ENCODE peak calls at places on chromosomes 6 and 20, in five cellular contexts. One of them, this sample, is unnamed. For H3K27me3, the result is how much of the 10 kb centered on the place peaks cover.

GRCh38 chr6:170043150-170043819 is 247.6 kb downstream of the DLL1 start:
- DNase-seq in GM23248: no peak
- DNase-seq in CD4-positive, CD25-positive, alpha-beta regulatory T cell: no peak
- DNase-seq in right cardiac atrium: no peak
- DNase-seq in hepatocyte: no peak
- DNase-seq in this sample: no peak

GRCh38 chr6:87608802-87609201 is 18.9 kb downstream of the ORC3 start:
- DNase-seq in GM23248: no peak
- DNase-seq in CD4-positive, CD25-positive, alpha-beta regulatory T cell: no peak
- DNase-seq in right cardiac atrium: no peak
- DNase-seq in hepatocyte: no peak
- DNase-seq in this sample: no peak

GRCh38 chr6:151993364-151993763 is 185.9 kb downstream of the ESR1 start:
- DNase-seq in GM23248: no peak
- DNase-seq in CD4-positive, CD25-positive, alpha-beta regulatory T cell: no peak
- DNase-seq in right cardiac atrium: no peak
- DNase-seq in hepatocyte: no peak
- DNase-seq in this sample: no peak

GRCh38 chr20:38426006-38426405 is 9.1 kb downstream of the SNHG17 start:
- DNase-seq in GM23248: peak
- DNase-seq in CD4-positive, CD25-positive, alpha-beta regulatory T cell: no peak
- DNase-seq in right cardiac atrium: no peak
- DNase-seq in hepatocyte: peak
- DNase-seq in this sample: no peak

GRCh38 chr20:64150756-64151633 is 13.3 kb upstream of the MYT1 start:
- DNase-seq in GM23248: no peak
- DNase-seq in CD4-positive, CD25-positive, alpha-beta regulatory T cell: no peak
- DNase-seq in right cardiac atrium: peak
- DNase-seq in hepatocyte: no peak
- DNase-seq in this sample: no peak

GRCh38 chr6:32298632-32299336 is 72.9 kb downstream of the TSBP1 start:
- DNase-seq in GM23248: peak
- DNase-seq in CD4-positive, CD25-positive, alpha-beta regulatory T cell: no peak
- DNase-seq in right cardiac atrium: no peak
- DNase-seq in hepatocyte: no peak
- DNase-seq in this sample: no peak

GRCh38 chr6:170128346-170128745 is 162.5 kb downstream of the DLL1 start:
- DNase-seq in GM23248: no peak
- DNase-seq in CD4-positive, CD25-positive, alpha-beta regulatory T cell: no peak
- DNase-seq in right cardiac atrium: peak
- DNase-seq in hepatocyte: peak
- DNase-seq in this sample: no peak

GRCh38 chr6:97524846-97525245 is 241.8 kb upstream of the MMS22L start:
- DNase-seq in GM23248: peak
- DNase-seq in CD4-positive, CD25-positive, alpha-beta regulatory T cell: no peak
- DNase-seq in right cardiac atrium: no peak
- DNase-seq in hepatocyte: no peak
- DNase-seq in this sample: no peak

GRCh38 chr6:46513533-46513932 is 22.3 kb upstream of the RCAN2 start:
- DNase-seq in GM23248: no peak
- DNase-seq in CD4-positive, CD25-positive, alpha-beta regulatory T cell: no peak
- DNase-seq in right cardiac atrium: no peak
- DNase-seq in hepatocyte: no peak
- DNase-seq in this sample: no peak

GRCh38 chr6:14506656-14507242 is 389.2 kb downstream of the CD83 start:
- DNase-seq in GM23248: no peak
- DNase-seq in CD4-positive, CD25-positive, alpha-beta regulatory T cell: no peak
- DNase-seq in right cardiac atrium: no peak
- DNase-seq in hepatocyte: no peak
- DNase-seq in this sample: no peak

GRCh38 chr20:2538931-2539330 is 2.6 kb downstream of the TMC2 start:
- DNase-seq in GM23248: no peak
- DNase-seq in CD4-positive, CD25-positive, alpha-beta regulatory T cell: no peak
- DNase-seq in right cardiac atrium: no peak
- DNase-seq in hepatocyte: no peak
- DNase-seq in this sample: no peak

GRCh38 chr6:107491059-107491609 is 1.2 kb downstream of the SOBP start:
- DNase-seq in GM23248: peak
- DNase-seq in CD4-positive, CD25-positive, alpha-beta regulatory T cell: peak
- DNase-seq in right cardiac atrium: peak
- DNase-seq in hepatocyte: peak
- DNase-seq in this sample: peak

GRCh38 chr20:43766917-43767316 is 40.1 kb upstream of the GTSF1L start:
- DNase-seq in GM23248: no peak
- DNase-seq in CD4-positive, CD25-positive, alpha-beta regulatory T cell: no peak
- DNase-seq in right cardiac atrium: no peak
- DNase-seq in hepatocyte: no peak
- DNase-seq in this sample: no peak
- H3K27me3 ChIP-seq in GM23248: under half
- H3K27me3 ChIP-seq in CD4-positive, CD25-positive, alpha-beta regulatory T cell: under half
- H3K27me3 ChIP-seq in right cardiac atrium: under half
- H3K27me3 ChIP-seq in hepatocyte: under half
- H3K27me3 ChIP-seq in this sample: under half

DNA sequence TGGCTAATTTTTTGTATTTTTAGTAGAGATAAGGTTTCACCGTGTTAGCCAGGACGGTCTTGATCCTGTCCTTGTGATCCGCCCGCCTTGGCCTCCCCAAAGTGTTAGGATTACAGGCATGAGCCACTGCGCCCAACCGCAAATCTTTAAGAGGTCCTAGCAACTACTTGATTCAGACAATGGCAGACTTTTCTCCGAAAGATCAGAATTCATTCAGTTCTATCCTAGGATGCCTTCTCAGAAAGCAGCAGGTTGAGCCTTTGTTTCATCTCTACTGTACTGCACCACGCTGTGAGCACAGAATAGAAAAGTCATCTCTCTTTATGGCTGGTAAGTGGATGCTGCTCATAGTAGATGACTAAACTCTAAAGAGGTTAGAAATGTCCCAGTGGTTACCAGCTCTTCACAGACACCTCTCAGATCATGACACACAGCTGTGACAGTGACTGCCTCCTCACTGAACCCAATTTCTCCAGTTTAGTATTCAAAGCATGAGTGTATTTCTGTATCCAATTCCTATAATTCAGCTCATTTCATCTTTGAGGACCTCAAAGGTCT is 6.0 kb upstream of the HSF2 start:
- DNase-seq in GM23248: peak
- DNase-seq in CD4-positive, CD25-positive, alpha-beta regulatory T cell: no peak
- DNase-seq in right cardiac atrium: no peak
- DNase-seq in hepatocyte: no peak
- DNase-seq in this sample: no peak
- H3K27me3 ChIP-seq in GM23248: under half
- H3K27me3 ChIP-seq in CD4-positive, CD25-positive, alpha-beta regulatory T cell: under half
- H3K27me3 ChIP-seq in right cardiac atrium: under half
- H3K27me3 ChIP-seq in hepatocyte: under half
- H3K27me3 ChIP-seq in this sample: under half

DNA sequence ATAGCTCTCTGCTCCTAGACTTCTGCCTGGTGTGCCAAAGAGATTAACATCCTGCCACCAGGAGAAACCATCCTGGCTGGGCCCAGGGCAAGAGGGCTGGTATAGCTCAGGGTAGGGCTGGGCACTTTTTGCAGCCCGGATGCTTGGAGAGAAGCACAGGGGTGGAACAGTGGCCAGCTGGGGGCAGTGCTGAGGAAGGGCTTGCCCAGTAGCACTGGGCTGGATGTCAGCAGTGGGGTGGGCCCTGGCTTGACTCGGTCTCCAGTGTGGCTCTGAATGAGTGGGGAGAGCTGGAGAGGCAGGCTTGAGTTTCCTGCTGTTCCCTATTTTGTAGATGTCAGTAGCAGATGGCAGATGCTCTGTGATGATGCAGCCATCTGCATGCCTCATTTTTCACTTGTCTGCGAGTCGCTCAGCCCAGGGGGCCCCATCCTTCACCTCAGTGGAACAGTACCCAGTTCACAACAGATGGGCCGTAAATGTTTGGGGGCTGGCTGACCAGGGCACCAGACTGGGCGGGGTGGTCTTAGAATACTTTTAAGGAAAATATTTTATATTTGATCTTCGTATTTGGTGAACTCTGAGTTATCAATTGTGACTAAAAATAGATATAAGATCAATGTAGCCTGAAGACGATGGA is 56.4 kb upstream of the TULP1 start:
- DNase-seq in GM23248: peak
- DNase-seq in CD4-positive, CD25-positive, alpha-beta regulatory T cell: peak
- DNase-seq in right cardiac atrium: peak
- DNase-seq in hepatocyte: peak
- DNase-seq in this sample: peak
- H3K27me3 ChIP-seq in GM23248: under half
- H3K27me3 ChIP-seq in CD4-positive, CD25-positive, alpha-beta regulatory T cell: under half
- H3K27me3 ChIP-seq in right cardiac atrium: under half
- H3K27me3 ChIP-seq in hepatocyte: under half
- H3K27me3 ChIP-seq in this sample: under half

GRCh38 chr20:54174452-54175175 is 828 bp upstream of the CYP24A1 start:
- DNase-seq in GM23248: no peak
- DNase-seq in CD4-positive, CD25-positive, alpha-beta regulatory T cell: no peak
- DNase-seq in right cardiac atrium: no peak
- DNase-seq in hepatocyte: no peak
- DNase-seq in this sample: no peak
- H3K27me3 ChIP-seq in GM23248: under half
- H3K27me3 ChIP-seq in CD4-positive, CD25-positive, alpha-beta regulatory T cell: under half
- H3K27me3 ChIP-seq in right cardiac atrium: under half
- H3K27me3 ChIP-seq in hepatocyte: half or more
- H3K27me3 ChIP-seq in this sample: under half

DNA sequence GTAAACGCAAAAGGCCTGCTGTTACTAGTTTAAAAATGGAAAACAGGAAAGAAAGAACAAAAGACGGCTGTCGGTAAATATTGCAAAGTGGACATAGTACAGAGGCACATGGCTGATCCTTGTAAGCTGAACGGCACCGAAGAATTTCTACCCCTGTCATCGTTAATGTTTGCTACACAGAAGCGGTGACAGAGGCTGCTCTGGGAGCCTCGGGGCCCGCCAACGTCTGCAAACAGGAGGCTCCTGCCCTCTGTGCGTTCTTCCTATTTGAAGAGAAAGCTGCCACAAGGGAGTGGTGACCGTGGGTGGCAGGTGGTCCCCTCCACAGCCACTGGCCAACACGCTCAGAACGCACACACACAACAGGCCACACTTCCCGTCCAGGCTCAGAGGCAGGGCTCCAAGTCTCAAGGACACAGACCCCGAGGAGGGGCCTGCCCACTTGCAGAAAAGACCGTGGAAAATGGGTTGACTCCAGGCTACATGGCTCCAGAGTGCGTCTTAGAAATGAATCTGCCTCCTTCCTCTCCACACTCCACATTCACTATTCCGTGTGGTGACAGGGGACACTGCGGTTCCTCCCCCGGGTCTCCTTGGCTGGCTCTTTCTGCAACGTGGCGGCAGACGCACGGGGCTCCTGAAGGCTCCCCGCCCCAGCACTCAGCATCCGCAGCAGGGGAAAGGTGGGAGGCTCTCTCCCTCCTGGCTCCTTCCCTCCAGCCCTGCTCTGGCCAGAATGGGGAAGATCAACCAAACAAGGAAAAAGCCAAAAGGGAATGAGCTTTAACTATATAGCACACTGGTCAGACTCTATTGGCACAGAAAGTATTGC is 64.5 kb downstream of the GMPR start:
- DNase-seq in GM23248: no peak
- DNase-seq in CD4-positive, CD25-positive, alpha-beta regulatory T cell: no peak
- DNase-seq in right cardiac atrium: no peak
- DNase-seq in hepatocyte: no peak
- DNase-seq in this sample: no peak
- H3K27me3 ChIP-seq in GM23248: under half
- H3K27me3 ChIP-seq in CD4-positive, CD25-positive, alpha-beta regulatory T cell: under half
- H3K27me3 ChIP-seq in right cardiac atrium: under half
- H3K27me3 ChIP-seq in hepatocyte: under half
- H3K27me3 ChIP-seq in this sample: under half